ENCODE peak calls at places on chromosomes 12 and 14, in ten cellular contexts. One of them, this sample, is unnamed.

GRCh38 chr12:7092229-7092985 is at the start of gene C1R:
- DNase-seq in uterus: peak; percentile 88
- DNase-seq in esophagus squamous epithelium: no peak
- DNase-seq in suprapubic skin: peak; percentile 90
- DNase-seq in tibial nerve: peak; percentile 77
- DNase-seq in IMR-90: peak; percentile 92
- DNase-seq in stomach: peak; percentile 77
- DNase-seq in sigmoid colon: peak; percentile 95
- DNase-seq in A549: peak; percentile 69
- DNase-seq in transverse colon: peak; percentile 79
- DNase-seq in this sample: peak; percentile 79

GRCh38 chr12:106753526-106753925 is 21.0 kb upstream of the RIC8B start:
- DNase-seq in transverse colon: peak; percentile 62
- DNase-seq in IMR-90: no peak
- DNase-seq in stomach: peak; percentile 31
- DNase-seq in tibial nerve: no peak
- DNase-seq in suprapubic skin: no peak
- DNase-seq in A549: no peak
- DNase-seq in esophagus squamous epithelium: peak; percentile 5
- DNase-seq in sigmoid colon: no peak
- DNase-seq in uterus: no peak
- DNase-seq in this sample: no peak

GRCh38 chr12:112524676-112525425 is 106.1 kb downstream of the PTPN11 start:
- DNase-seq in IMR-90: peak; percentile 29
- DNase-seq in tibial nerve: no peak
- DNase-seq in esophagus squamous epithelium: no peak
- DNase-seq in stomach: no peak
- DNase-seq in uterus: no peak
- DNase-seq in suprapubic skin: no peak
- DNase-seq in A549: peak; percentile 31
- DNase-seq in sigmoid colon: no peak
- DNase-seq in transverse colon: no peak
- DNase-seq in this sample: no peak

GRCh38 chr12:44653886-44654527 is 222.1 kb downstream of the NELL2 start:
- DNase-seq in transverse colon: no peak
- DNase-seq in suprapubic skin: no peak
- DNase-seq in sigmoid colon: no peak
- DNase-seq in uterus: no peak
- DNase-seq in stomach: no peak
- DNase-seq in tibial nerve: no peak
- DNase-seq in esophagus squamous epithelium: no peak
- DNase-seq in IMR-90: no peak
- DNase-seq in A549: no peak
- DNase-seq in this sample: no peak

GRCh38 chr14:81927069-81927468 is 393.4 kb upstream of the SEL1L start:
- DNase-seq in uterus: no peak
- DNase-seq in tibial nerve: no peak
- DNase-seq in esophagus squamous epithelium: no peak
- DNase-seq in suprapubic skin: no peak
- DNase-seq in sigmoid colon: no peak
- DNase-seq in IMR-90: no peak
- DNase-seq in stomach: no peak
- DNase-seq in A549: no peak
- DNase-seq in transverse colon: no peak
- DNase-seq in this sample: no peak

GRCh38 chr12:116534341-116535121 is 24.6 kb upstream of the MAP1LC3B2 start:
- DNase-seq in suprapubic skin: no peak
- DNase-seq in transverse colon: no peak
- DNase-seq in stomach: no peak
- DNase-seq in uterus: peak; percentile 68
- DNase-seq in tibial nerve: no peak
- DNase-seq in A549: no peak
- DNase-seq in IMR-90: peak; percentile 34
- DNase-seq in sigmoid colon: peak; percentile 86
- DNase-seq in esophagus squamous epithelium: no peak
- DNase-seq in this sample: peak; percentile 13

GRCh38 chr12:4274960-4275868 is 1.7 kb downstream of the CCND2 start:
- DNase-seq in suprapubic skin: no peak
- DNase-seq in stomach: no peak
- DNase-seq in A549: no peak
- DNase-seq in uterus: peak; percentile 41
- DNase-seq in esophagus squamous epithelium: no peak
- DNase-seq in sigmoid colon: no peak
- DNase-seq in tibial nerve: no peak
- DNase-seq in transverse colon: no peak
- DNase-seq in IMR-90: peak; percentile 13
- DNase-seq in this sample: peak; percentile 27

GRCh38 chr14:104927432-104927816 is 2.7 kb downstream of the PLD4 start:
- DNase-seq in tibial nerve: no peak
- DNase-seq in IMR-90: no peak
- DNase-seq in suprapubic skin: peak; percentile 63
- DNase-seq in esophagus squamous epithelium: no peak
- DNase-seq in uterus: no peak
- DNase-seq in A549: no peak
- DNase-seq in sigmoid colon: no peak
- DNase-seq in stomach: no peak
- DNase-seq in transverse colon: no peak
- DNase-seq in this sample: peak; percentile 1

GRCh38 chr14:50003213-50004021 is 110.5 kb downstream of the ARF6 start:
- DNase-seq in uterus: peak; percentile 81
- DNase-seq in esophagus squamous epithelium: peak; percentile 43
- DNase-seq in tibial nerve: peak; percentile 64
- DNase-seq in A549: peak; percentile 80
- DNase-seq in transverse colon: peak; percentile 95
- DNase-seq in suprapubic skin: peak; percentile 94
- DNase-seq in sigmoid colon: peak; percentile 86
- DNase-seq in IMR-90: peak; percentile 35
- DNase-seq in stomach: peak; percentile 85
- DNase-seq in this sample: peak; percentile 77

GRCh38 chr12:66329941-66330340 is 27.6 kb downstream of the HELB start:
- DNase-seq in stomach: no peak
- DNase-seq in transverse colon: no peak
- DNase-seq in uterus: no peak
- DNase-seq in sigmoid colon: no peak
- DNase-seq in IMR-90: peak; percentile 28
- DNase-seq in tibial nerve: no peak
- DNase-seq in suprapubic skin: no peak
- DNase-seq in esophagus squamous epithelium: no peak
- DNase-seq in A549: no peak
- DNase-seq in this sample: no peak

GRCh38 chr12:25388216-25388615 is 137.5 kb upstream of the KRAS start:
- DNase-seq in esophagus squamous epithelium: no peak
- DNase-seq in transverse colon: peak; percentile 51
- DNase-seq in suprapubic skin: no peak
- DNase-seq in IMR-90: peak; percentile 25
- DNase-seq in stomach: no peak
- DNase-seq in uterus: no peak
- DNase-seq in sigmoid colon: no peak
- DNase-seq in tibial nerve: no peak
- DNase-seq in A549: no peak
- DNase-seq in this sample: no peak

GRCh38 chr12:2453807-2454177 is 341.0 kb upstream of the FKBP4 start:
- DNase-seq in uterus: no peak
- DNase-seq in A549: no peak
- DNase-seq in esophagus squamous epithelium: no peak
- DNase-seq in transverse colon: no peak
- DNase-seq in stomach: no peak
- DNase-seq in IMR-90: no peak
- DNase-seq in suprapubic skin: no peak
- DNase-seq in sigmoid colon: no peak
- DNase-seq in tibial nerve: no peak
- DNase-seq in this sample: no peak

GRCh38 chr12:48694038-48694437 is 12.0 kb upstream of the KANSL2 start:
- DNase-seq in suprapubic skin: no peak
- DNase-seq in stomach: no peak
- DNase-seq in tibial nerve: no peak
- DNase-seq in IMR-90: no peak
- DNase-seq in transverse colon: no peak
- DNase-seq in A549: no peak
- DNase-seq in esophagus squamous epithelium: no peak
- DNase-seq in sigmoid colon: no peak
- DNase-seq in uterus: no peak
- DNase-seq in this sample: no peak

GRCh38 chr14:96299441-96299840 is 43.4 kb downstream of the BDKRB1 start:
- DNase-seq in esophagus squamous epithelium: no peak
- DNase-seq in sigmoid colon: no peak
- DNase-seq in uterus: no peak
- DNase-seq in suprapubic skin: no peak
- DNase-seq in transverse colon: no peak
- DNase-seq in tibial nerve: no peak
- DNase-seq in stomach: no peak
- DNase-seq in A549: no peak
- DNase-seq in IMR-90: no peak
- DNase-seq in this sample: no peak

GRCh38 chr14:59455411-59455810 is 9.8 kb downstream of the GPR135 start:
- DNase-seq in IMR-90: peak; percentile 72
- DNase-seq in esophagus squamous epithelium: no peak
- DNase-seq in tibial nerve: no peak
- DNase-seq in sigmoid colon: no peak
- DNase-seq in uterus: no peak
- DNase-seq in suprapubic skin: no peak
- DNase-seq in A549: no peak
- DNase-seq in transverse colon: no peak
- DNase-seq in stomach: no peak
- DNase-seq in this sample: no peak

GRCh38 chr14:52298795-52299194 is 15.3 kb upstream of the PTGER2 start:
- DNase-seq in transverse colon: no peak
- DNase-seq in tibial nerve: no peak
- DNase-seq in esophagus squamous epithelium: no peak
- DNase-seq in sigmoid colon: no peak
- DNase-seq in A549: no peak
- DNase-seq in suprapubic skin: no peak
- DNase-seq in uterus: no peak
- DNase-seq in IMR-90: no peak
- DNase-seq in stomach: no peak
- DNase-seq in this sample: no peak

GRCh38 chr12:56188116-56188785 is 1.0 kb downstream of the SMARCC2 start:
- DNase-seq in sigmoid colon: no peak
- DNase-seq in A549: no peak
- DNase-seq in suprapubic skin: no peak
- DNase-seq in IMR-90: no peak
- DNase-seq in uterus: no peak
- DNase-seq in esophagus squamous epithelium: no peak
- DNase-seq in transverse colon: no peak
- DNase-seq in stomach: no peak
- DNase-seq in tibial nerve: no peak
- DNase-seq in this sample: no peak

GRCh38 chr14:36313898-36314297 is 6.5 kb downstream of the MBIP start:
- DNase-seq in transverse colon: no peak
- DNase-seq in IMR-90: no peak
- DNase-seq in suprapubic skin: no peak
- DNase-seq in sigmoid colon: no peak
- DNase-seq in stomach: no peak
- DNase-seq in tibial nerve: no peak
- DNase-seq in uterus: no peak
- DNase-seq in A549: no peak
- DNase-seq in esophagus squamous epithelium: no peak
- DNase-seq in this sample: no peak

GRCh38 chr12:131151558-131152345 is 198.0 kb downstream of the ADGRD1 start:
- DNase-seq in tibial nerve: no peak
- DNase-seq in sigmoid colon: peak; percentile 64
- DNase-seq in transverse colon: no peak
- DNase-seq in suprapubic skin: no peak
- DNase-seq in uterus: no peak
- DNase-seq in esophagus squamous epithelium: no peak
- DNase-seq in IMR-90: no peak
- DNase-seq in stomach: no peak
- DNase-seq in A549: no peak
- DNase-seq in this sample: no peak

DNA sequence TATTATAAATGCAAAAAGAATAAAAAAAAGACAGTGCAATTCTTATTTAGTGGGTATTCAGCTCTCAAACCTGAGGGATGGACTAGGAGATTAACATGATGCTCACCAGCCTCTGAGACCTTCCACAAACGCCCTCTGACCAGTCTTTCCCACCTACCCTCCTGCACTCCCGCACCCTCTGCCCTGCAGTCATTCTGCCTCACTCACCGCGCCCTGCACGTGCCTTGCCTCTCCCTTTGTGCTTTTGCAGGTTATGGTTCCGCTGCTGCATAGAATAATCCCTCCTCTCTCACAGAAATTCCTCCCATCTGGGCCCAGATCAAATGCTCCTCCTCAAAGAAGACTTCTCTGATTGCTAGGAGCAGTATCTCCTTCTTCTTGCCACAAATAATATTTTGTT is 28.5 kb upstream of the TMCC3 start:
- DNase-seq in tibial nerve: no peak
- DNase-seq in stomach: no peak
- DNase-seq in transverse colon: peak; percentile 13
- DNase-seq in sigmoid colon: no peak
- DNase-seq in A549: no peak
- DNase-seq in uterus: no peak
- DNase-seq in suprapubic skin: no peak
- DNase-seq in esophagus squamous epithelium: no peak
- DNase-seq in IMR-90: no peak
- DNase-seq in this sample: no peak
- H3K4me1 ChIP-seq in tibial nerve: peaks cover 9% of the 10 kb centered on the region
- H3K4me1 ChIP-seq in stomach: peaks cover 15% of the 10 kb centered on the region
- H3K4me1 ChIP-seq in transverse colon: no peaks in the 10 kb centered on the region
- H3K4me1 ChIP-seq in sigmoid colon: no peaks in the 10 kb centered on the region
- H3K4me1 ChIP-seq in A549: no peaks in the 10 kb centered on the region
- H3K4me1 ChIP-seq in uterus: no peaks in the 10 kb centered on the region
- H3K4me1 ChIP-seq in suprapubic skin: peaks cover 59% of the 10 kb centered on the region
- H3K4me1 ChIP-seq in esophagus squamous epithelium: peaks cover 59% of the 10 kb centered on the region
- H3K4me1 ChIP-seq in IMR-90: no peaks in the 10 kb centered on the region
- H3K4me1 ChIP-seq in this sample: peaks cover 12% of the 10 kb centered on the region

GRCh38 chr12:109461846-109462766 is 15.0 kb downstream of the KCTD10 start:
- DNase-seq in uterus: peak; percentile 88
- DNase-seq in tibial nerve: peak; percentile 90
- DNase-seq in esophagus squamous epithelium: peak; percentile 20
- DNase-seq in A549: peak; percentile 27
- DNase-seq in transverse colon: peak; percentile 85
- DNase-seq in suprapubic skin: peak; percentile 94
- DNase-seq in stomach: peak; percentile 52
- DNase-seq in sigmoid colon: peak; percentile 96
- DNase-seq in IMR-90: peak; percentile 95
- DNase-seq in this sample: peak; percentile 92
- TF ChIP-seq POLR2A in uterus: no peak
- TF ChIP-seq POLR2A in tibial nerve: no peak
- TF ChIP-seq POLR2A in esophagus squamous epithelium: no peak
- TF ChIP-seq POLR2A in A549: no peak
- TF ChIP-seq POLR2A in transverse colon: no peak
- TF ChIP-seq POLR2A in suprapubic skin: no peak
- TF ChIP-seq POLR2A in stomach: no peak
- TF ChIP-seq POLR2A in sigmoid colon: no peak
- TF ChIP-seq POLR2A in IMR-90: no peak
- TF ChIP-seq POLR2A in this sample: no peak

GRCh38 chr14:74531467-74531866 is 37.9 kb downstream of the ISCA2 start:
- DNase-seq in IMR-90: peak; percentile 22
- DNase-seq in tibial nerve: no peak
- DNase-seq in uterus: no peak
- DNase-seq in A549: peak; percentile 44
- DNase-seq in stomach: peak; percentile 28
- DNase-seq in sigmoid colon: no peak
- DNase-seq in esophagus squamous epithelium: no peak
- DNase-seq in transverse colon: peak; percentile 28
- DNase-seq in suprapubic skin: no peak
- DNase-seq in this sample: peak; percentile 64
- TF ChIP-seq CTCF in IMR-90: peak; percentile 31
- TF ChIP-seq CTCF in tibial nerve: no peak
- TF ChIP-seq CTCF in uterus: no peak
- TF ChIP-seq CTCF in A549: no peak
- TF ChIP-seq CTCF in stomach: no peak
- TF ChIP-seq CTCF in sigmoid colon: no peak
- TF ChIP-seq CTCF in esophagus squamous epithelium: peak; percentile 17
- TF ChIP-seq CTCF in transverse colon: no peak
- TF ChIP-seq CTCF in suprapubic skin: no peak
- TF ChIP-seq CTCF in this sample: peak; percentile 32

GRCh38 chr12:91139981-91140659 is 28.8 kb upstream of the LUM start:
- DNase-seq in transverse colon: no peak
- DNase-seq in IMR-90: peak; percentile 95
- DNase-seq in suprapubic skin: no peak
- DNase-seq in esophagus squamous epithelium: no peak
- DNase-seq in A549: no peak
- DNase-seq in stomach: no peak
- DNase-seq in sigmoid colon: no peak
- DNase-seq in uterus: no peak
- DNase-seq in tibial nerve: no peak
- DNase-seq in this sample: no peak
- H3K4me1 ChIP-seq in transverse colon: peaks cover 16% of the 10 kb centered on the region
- H3K4me1 ChIP-seq in IMR-90: peaks cover 16% of the 10 kb centered on the region
- H3K4me1 ChIP-seq in suprapubic skin: peaks cover 16% of the 10 kb centered on the region
- H3K4me1 ChIP-seq in esophagus squamous epithelium: peaks cover 39% of the 10 kb centered on the region
- H3K4me1 ChIP-seq in A549: no peaks in the 10 kb centered on the region
- H3K4me1 ChIP-seq in stomach: peaks cover 6% of the 10 kb centered on the region
- H3K4me1 ChIP-seq in sigmoid colon: peaks cover 51% of the 10 kb centered on the region
- H3K4me1 ChIP-seq in uterus: no peaks in the 10 kb centered on the region
- H3K4me1 ChIP-seq in tibial nerve: peaks cover 11% of the 10 kb centered on the region
- H3K4me1 ChIP-seq in this sample: no peaks in the 10 kb centered on the region

This sample was measured in thyroid gland.